ENCODE peak calls at places on chromosomes 16 and 17, in five cellular contexts. A, H, W, S and R are unnamed samples.

GRCh38 chr17:37671813-37672544 is 28.7 kb upstream of the DDX52 start:
- DNase-seq in A (no peak), H (no peak), W (peak), S (no peak), R (no peak)

GRCh38 chr17:57511475-57512123 is 233.5 kb downstream of the CCDC182 start:
- DNase-seq in A (no peak), H (no peak), W (no peak), S (no peak), R (no peak)

GRCh38 chr17:49312722-49313121 is 49.3 kb downstream of the ZNF652 start:
- DNase-seq in A (no peak), H (no peak), W (no peak), S (no peak), R (no peak)

GRCh38 chr16:85057212-85057889 is 29.8 kb downstream of the KIAA0513 start:
- DNase-seq in A (peak), H (no peak), W (peak), S (peak), R (no peak)

GRCh38 chr16:83744521-83744981 is 63.2 kb upstream of the HSBP1 start:
- DNase-seq in A (no peak), H (no peak), W (no peak), S (no peak), R (peak)

GRCh38 chr16:11637320-11637719 is 30.9 kb upstream of the SNN start:
- DNase-seq in A (no peak), H (no peak), W (no peak), S (no peak), R (no peak)

GRCh38 chr17:71900830-71901229 is 220.0 kb upstream of the SOX9 start:
- DNase-seq in A (peak), H (no peak), W (no peak), S (no peak), R (no peak)

GRCh38 chr17:72614871-72615626 is 477.4 kb downstream of the SLC39A11 start:
- DNase-seq in A (peak), H (no peak), W (peak), S (peak), R (peak)

GRCh38 chr16:86231321-86231995 is 278.9 kb upstream of the FOXF1 start:
- DNase-seq in A (no peak), H (no peak), W (no peak), S (no peak), R (peak)

GRCh38 chr16:46974352-46974751 is 878 bp upstream of the DNAJA2 start:
- DNase-seq in A (no peak), H (peak), W (peak), S (no peak), R (no peak)

GRCh38 chr17:1485748-1486376 is 6.6 kb downstream of the MYO1C start:
- DNase-seq in A (no peak), H (no peak), W (no peak), S (peak), R (peak)

GRCh38 chr16:19882186-19882585 is 2.5 kb downstream of the GPRC5B start:
- DNase-seq in A (no peak), H (no peak), W (no peak), S (no peak), R (no peak)

GRCh38 chr17:39027440-39028035 is 60.3 kb upstream of the FBXO47 start:
- DNase-seq in A (no peak), H (no peak), W (no peak), S (no peak), R (no peak)

GRCh38 chr17:68709995-68710780 is 109.0 kb upstream of the FAM20A start:
- DNase-seq in A (no peak), H (no peak), W (no peak), S (no peak), R (no peak)

GRCh38 chr17:1197781-1198490 is 18.2 kb upstream of the ABR start:
- DNase-seq in A (no peak), H (peak), W (no peak), S (peak), R (peak)

GRCh38 chr16:57184890-57185445 is 871 bp downstream of the PSME3IP1 start:
- DNase-seq in A (no peak), H (no peak), W (no peak), S (no peak), R (no peak)

GRCh38 chr17:61255609-61256008 is 144.0 kb upstream of the TBX2 start:
- DNase-seq in A (no peak), H (no peak), W (no peak), S (no peak), R (no peak)

GRCh38 chr17:42027961-42028790 is 8.3 kb downstream of the NKIRAS2 start:
- DNase-seq in A (peak), H (no peak), W (peak), S (peak), R (no peak)
- TF ChIP-seq CTCF in A (peak), H (no peak), W (peak), S (no peak), R (no peak)

GRCh38 chr16:50266337-50267091 is at the start of gene ADCY7:
- DNase-seq in A (peak), H (no peak), W (no peak), S (peak), R (no peak)
- TF ChIP-seq POLR2A in A (no peak), H (peak), W (no peak), S (no peak), R (no peak)

GRCh38 chr17:63433746-63434591 is 12.1 kb downstream of the CYB561 start:
- DNase-seq in A (no peak), H (no peak), W (no peak), S (peak), R (no peak)
- TF ChIP-seq POLR2AphosphoS5 in A (no peak), H (no peak), W (no peak), S (peak), R (no peak)

GRCh38 chr17:5042152-5043022 is 7.2 kb upstream of the SLC52A1 start:
- DNase-seq in A (no peak), H (no peak), W (no peak), S (no peak), R (no peak)

GRCh38 chr17:5045496-5045895 is 10.3 kb upstream of the SLC52A1 start:
- DNase-seq in A (no peak), H (no peak), W (no peak), S (no peak), R (no peak)

GRCh38 chr17:5044630-5045029 is 9.4 kb upstream of the SLC52A1 start:
- DNase-seq in A (no peak), H (no peak), W (no peak), S (no peak), R (no peak)

GRCh38 chr17:5047446-5047845 is 12.2 kb upstream of the SLC52A1 start:
- DNase-seq in A (no peak), H (no peak), W (no peak), S (no peak), R (no peak)

GRCh38 chr17:5043524-5043923 is 8.3 kb upstream of the SLC52A1 start:
- DNase-seq in A (no peak), H (no peak), W (no peak), S (no peak), R (no peak)
- TF ChIP-seq CTCF in A (peak), H (no peak), W (peak), S (no peak), R (no peak)

GRCh38 chr17:63447688-63448005 is 1.5 kb upstream of the CYB561 start:
- DNase-seq in A (no peak), H (no peak), W (no peak), S (peak), R (no peak)

GRCh38 chr17:63445571-63446217 is 412 bp downstream of the CYB561 start:
- DNase-seq in A (peak), H (no peak), W (no peak), S (peak), R (peak)

GRCh38 chr17:63445065-63445464 is 1.0 kb downstream of the CYB561 start:
- DNase-seq in A (no peak), H (no peak), W (no peak), S (no peak), R (no peak)

GRCh38 chr17:63446981-63447687 is 1.0 kb upstream of the CYB561 start:
- DNase-seq in A (no peak), H (no peak), W (no peak), S (peak), R (no peak)

GRCh38 chr17:63446218-63446980 is at the start of gene CYB561:
- DNase-seq in A (peak), H (no peak), W (no peak), S (peak), R (peak)
- TF ChIP-seq POLR2A in A (peak), H (peak), W (no peak), S (no peak), R (no peak)

DNA sequence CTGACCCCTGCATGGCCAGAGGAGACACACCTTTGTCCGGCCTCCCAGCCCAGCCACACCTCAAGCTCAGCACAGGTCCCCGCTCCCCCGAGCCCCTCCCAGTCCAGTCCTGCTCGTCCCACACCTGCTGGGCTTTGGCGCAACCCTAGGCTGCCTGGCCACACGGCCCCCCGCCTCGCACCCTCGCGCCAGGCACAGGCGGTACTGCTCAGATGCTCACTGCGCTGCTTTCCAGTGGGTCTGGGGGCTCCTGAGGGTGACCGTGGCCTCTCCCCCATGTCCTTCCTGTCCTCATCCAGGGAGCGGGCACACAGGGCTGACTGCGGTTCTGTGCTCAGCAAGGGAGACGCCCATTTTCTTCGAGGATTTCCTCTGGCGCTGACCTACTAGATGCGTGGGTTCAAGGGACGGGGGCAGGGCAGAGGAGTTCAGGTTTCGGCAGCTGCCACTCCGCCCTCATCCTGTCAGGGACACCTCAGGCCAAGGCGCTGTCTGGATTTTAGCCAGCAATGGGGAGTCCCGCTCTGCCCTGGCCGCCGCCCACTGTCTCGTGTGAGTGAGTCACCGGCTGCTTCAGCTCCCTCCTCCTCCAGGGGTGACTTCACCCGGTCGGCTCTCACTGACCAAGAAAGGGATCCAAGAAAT is 118.0 kb upstream of the ZNF469 start:
- DNase-seq in A (peak), H (peak), W (peak), S (peak), R (peak)
- TF ChIP-seq POLR2AphosphoS5 in A (peak), H (no peak), W (no peak), S (no peak), R (peak)

DNA sequence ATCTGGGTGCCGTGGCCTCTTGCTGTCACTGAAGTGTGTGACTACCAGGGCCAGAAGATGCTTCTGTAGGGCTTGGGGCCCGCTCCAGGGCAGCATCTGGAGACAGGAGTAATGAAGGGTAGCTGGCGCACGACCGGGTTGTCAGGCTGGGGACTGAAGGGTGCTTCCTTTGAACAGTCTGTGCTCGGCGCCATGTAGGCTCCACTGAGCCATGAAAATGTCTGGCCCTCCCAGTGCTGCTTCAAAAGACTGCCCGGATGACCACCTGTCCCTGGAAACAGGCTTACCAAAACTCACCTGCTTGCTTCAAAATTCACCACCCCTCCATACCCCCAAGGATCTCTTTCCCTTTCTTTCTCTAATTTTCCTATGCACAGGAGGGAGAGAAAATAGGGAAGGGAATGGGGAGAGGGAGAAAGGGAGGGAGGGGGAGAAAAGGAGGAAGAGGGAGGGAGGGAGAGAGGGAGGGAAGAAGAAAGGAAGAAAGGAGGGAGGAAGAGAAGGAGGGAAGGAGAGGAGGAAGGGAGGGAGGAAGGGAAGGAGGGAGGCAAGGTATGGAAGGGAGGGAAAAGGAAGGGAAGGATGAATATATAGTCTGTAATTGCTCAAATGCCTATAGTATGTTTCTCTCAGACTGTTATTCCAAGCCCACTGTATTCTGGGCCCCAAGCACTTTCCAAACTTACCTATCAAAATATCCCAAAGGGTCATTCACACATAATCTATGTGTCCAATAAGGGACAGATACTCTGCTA is 31.0 kb downstream of the ASIC2 start:
- DNase-seq in A (no peak), H (no peak), W (no peak), S (no peak), R (no peak)
- TF ChIP-seq CTCF in A (no peak), H (no peak), W (no peak), S (no peak), R (no peak)

GRCh38 chr16:297832-298231 is 14.9 kb downstream of the PDIA2 start:
- DNase-seq in A (no peak), H (no peak), W (no peak), S (no peak), R (no peak)

GRCh38 chr16:301235-301634 is 18.3 kb downstream of the PDIA2 start:
- DNase-seq in A (no peak), H (no peak), W (no peak), S (no peak), R (no peak)

GRCh38 chr16:293043-293775 is 10.2 kb downstream of the PDIA2 start:
- DNase-seq in A (no peak), H (no peak), W (no peak), S (no peak), R (no peak)

GRCh38 chr16:296276-296675 is 13.3 kb downstream of the PDIA2 start:
- DNase-seq in A (no peak), H (no peak), W (no peak), S (no peak), R (no peak)

DNA sequence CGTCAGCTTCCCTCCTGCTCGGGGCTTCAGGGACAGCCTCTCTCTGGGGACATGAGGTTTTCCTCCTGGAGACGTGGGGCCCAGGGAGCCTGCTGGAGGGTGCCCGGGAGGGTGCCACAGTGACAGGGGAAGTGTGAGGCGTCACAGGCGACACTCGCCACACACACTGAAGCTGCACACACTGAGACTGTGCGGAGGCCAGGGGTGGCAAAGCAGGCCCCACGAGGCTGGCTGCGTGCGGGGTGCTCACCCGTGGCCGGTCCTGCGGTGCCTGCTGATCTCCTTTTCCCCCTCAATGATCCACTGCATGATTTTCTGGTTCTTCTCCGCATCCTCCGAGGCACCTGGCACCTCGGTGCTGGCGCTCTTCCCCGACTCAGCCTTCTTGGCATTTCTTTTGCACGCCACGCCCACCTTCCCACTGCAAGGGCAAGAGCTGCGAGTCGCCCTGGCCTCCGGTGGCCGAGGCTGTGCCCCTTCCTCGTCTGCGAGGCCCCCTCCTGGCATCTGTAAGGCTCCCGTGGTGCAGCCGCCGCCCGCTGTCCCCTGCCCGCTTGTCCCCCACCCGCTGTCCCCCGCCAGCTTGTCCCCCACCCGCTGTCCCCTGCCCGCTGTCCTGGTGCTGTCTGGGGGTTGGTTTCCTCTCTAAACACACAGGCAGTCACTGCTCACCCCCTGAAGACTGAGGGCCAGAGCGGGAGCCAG is 14.0 kb downstream of the PDIA2 start:
- DNase-seq in A (no peak), H (no peak), W (no peak), S (no peak), R (no peak)
- TF ChIP-seq POLR2A in A (no peak), H (no peak), W (no peak), S (no peak), R (no peak)

GRCh38 chr17:81084691-81085419 is 49.9 kb downstream of the BAIAP2 start:
- DNase-seq in A (no peak), H (no peak), W (no peak), S (peak), R (no peak)

GRCh38 chr17:81081217-81081616 is 46.3 kb downstream of the BAIAP2 start:
- DNase-seq in A (no peak), H (no peak), W (no peak), S (no peak), R (no peak)

GRCh38 chr17:81081619-81082176 is 46.7 kb downstream of the BAIAP2 start:
- DNase-seq in A (no peak), H (no peak), W (no peak), S (peak), R (no peak)

GRCh38 chr17:81082177-81083073 is 47.5 kb downstream of the BAIAP2 start:
- DNase-seq in A (no peak), H (no peak), W (no peak), S (peak), R (peak)

DNA sequence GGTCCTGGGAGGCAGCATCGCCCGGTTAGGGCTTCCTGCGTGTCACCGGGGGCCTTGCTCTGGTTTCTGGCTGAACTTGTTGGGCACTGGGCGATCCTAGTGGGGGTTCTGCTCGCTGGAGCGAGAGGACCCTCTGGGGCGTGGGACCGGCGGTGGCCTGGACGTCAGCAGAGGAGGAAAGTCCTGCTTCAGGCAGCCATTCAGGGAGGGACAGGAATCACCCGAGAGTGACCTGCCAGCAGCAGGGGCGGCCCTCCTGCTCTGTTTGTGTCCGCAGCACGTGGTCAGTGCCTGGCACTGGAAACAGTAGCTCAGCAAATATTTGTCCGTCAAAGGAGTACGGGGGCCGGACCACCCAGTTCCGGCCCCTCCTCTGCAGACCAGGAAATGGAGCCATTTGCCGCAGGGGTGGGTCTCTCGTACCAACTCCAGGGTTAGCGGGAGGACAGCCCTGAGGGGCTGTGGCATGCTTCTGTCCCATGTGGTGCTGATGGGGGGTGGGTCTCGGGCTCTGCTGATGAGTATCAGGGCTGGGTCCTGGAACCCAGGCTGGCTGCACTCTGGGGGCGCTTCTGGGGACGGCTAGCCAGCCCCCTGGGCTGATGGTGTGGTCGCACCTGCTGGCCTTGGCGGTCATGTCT is 48.3 kb downstream of the BAIAP2 start:
- DNase-seq in A (no peak), H (no peak), W (peak), S (peak), R (peak)
- TF ChIP-seq POLR2AphosphoS5 in A (no peak), H (no peak), W (peak), S (peak), R (no peak)

GRCh38 chr17:79760197-79760906 is 17.6 kb upstream of the CBX2 start:
- DNase-seq in A (no peak), H (no peak), W (peak), S (no peak), R (no peak)

GRCh38 chr17:79755591-79755990 is 22.4 kb upstream of the CBX2 start:
- DNase-seq in A (no peak), H (no peak), W (no peak), S (no peak), R (no peak)

GRCh38 chr17:79757140-79757745 is 20.7 kb upstream of the CBX2 start:
- DNase-seq in A (no peak), H (no peak), W (no peak), S (no peak), R (no peak)

GRCh38 chr17:79761894-79762570 is 15.9 kb upstream of the CBX2 start:
- DNase-seq in A (no peak), H (no peak), W (no peak), S (no peak), R (no peak)

DNA sequence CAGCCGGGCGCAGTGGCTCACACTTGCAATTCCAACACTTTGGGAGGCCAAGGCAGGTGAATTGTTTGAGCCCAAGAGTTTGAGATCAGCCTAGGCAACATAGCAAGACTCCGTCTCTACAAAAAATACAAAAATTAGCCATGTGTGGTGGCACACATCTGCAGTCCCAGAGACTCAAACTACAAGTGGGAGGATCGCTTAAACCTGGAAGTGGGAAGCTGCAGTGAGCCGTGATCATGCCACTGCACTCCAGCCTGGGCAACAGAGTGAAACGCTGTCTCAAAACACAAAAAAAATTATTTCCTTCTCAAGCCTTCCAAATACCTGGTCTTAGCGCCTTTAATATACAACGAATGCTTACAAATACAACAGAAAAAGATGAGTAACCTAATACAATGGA is 19.7 kb upstream of the CBX2 start:
- DNase-seq in A (no peak), H (no peak), W (no peak), S (no peak), R (no peak)
- TF ChIP-seq CTCF in A (no peak), H (no peak), W (no peak), S (no peak), R (no peak)